ENCODE peak calls at places on chromosome 20, in ten cellular contexts. One of them, this sample, is unnamed.

GRCh38 chr20:15708984-15709598 is 864.2 kb downstream of the KIF16B start:
- DNase-seq in brain microvascular endothelial cell: no peak
- DNase-seq in HCT116: no peak
- DNase-seq in breast epithelium: no peak
- DNase-seq in AG09309: no peak
- DNase-seq in uterus: no peak
- DNase-seq in endothelial cell: peak
- DNase-seq in esophagus squamous epithelium: no peak
- DNase-seq in MM.1S: peak
- DNase-seq in cardiac muscle cell: peak
- DNase-seq in this sample: peak

GRCh38 chr20:13336308-13337089 is 115.4 kb downstream of the ISM1 start:
- DNase-seq in brain microvascular endothelial cell: no peak
- DNase-seq in HCT116: no peak
- DNase-seq in MM.1S: no peak
- DNase-seq in uterus: no peak
- DNase-seq in esophagus squamous epithelium: no peak
- DNase-seq in cardiac muscle cell: no peak
- DNase-seq in endothelial cell: no peak
- DNase-seq in breast epithelium: no peak
- DNase-seq in AG09309: peak
- DNase-seq in this sample: no peak

GRCh38 chr20:62320581-62321354 is 18.0 kb downstream of the ADRM1 start:
- DNase-seq in HCT116: peak
- DNase-seq in endothelial cell: no peak
- DNase-seq in uterus: no peak
- DNase-seq in brain microvascular endothelial cell: no peak
- DNase-seq in MM.1S: no peak
- DNase-seq in cardiac muscle cell: no peak
- DNase-seq in AG09309: no peak
- DNase-seq in breast epithelium: no peak
- DNase-seq in esophagus squamous epithelium: no peak
- DNase-seq in this sample: no peak

GRCh38 chr20:33837096-33837830 is 26.1 kb downstream of the CHMP4B start:
- DNase-seq in MM.1S: peak
- DNase-seq in uterus: no peak
- DNase-seq in cardiac muscle cell: no peak
- DNase-seq in HCT116: no peak
- DNase-seq in AG09309: no peak
- DNase-seq in esophagus squamous epithelium: no peak
- DNase-seq in brain microvascular endothelial cell: no peak
- DNase-seq in endothelial cell: no peak
- DNase-seq in breast epithelium: no peak
- DNase-seq in this sample: no peak

GRCh38 chr20:24018796-24019195 is 30.2 kb upstream of the GGTLC1 start:
- DNase-seq in endothelial cell: no peak
- DNase-seq in AG09309: no peak
- DNase-seq in breast epithelium: no peak
- DNase-seq in esophagus squamous epithelium: no peak
- DNase-seq in brain microvascular endothelial cell: no peak
- DNase-seq in cardiac muscle cell: no peak
- DNase-seq in uterus: no peak
- DNase-seq in MM.1S: no peak
- DNase-seq in HCT116: no peak
- DNase-seq in this sample: no peak

GRCh38 chr20:49913399-49914047 is 1.8 kb downstream of the SPATA2 start:
- DNase-seq in cardiac muscle cell: no peak
- DNase-seq in AG09309: no peak
- DNase-seq in breast epithelium: no peak
- DNase-seq in MM.1S: no peak
- DNase-seq in HCT116: no peak
- DNase-seq in endothelial cell: no peak
- DNase-seq in esophagus squamous epithelium: no peak
- DNase-seq in uterus: no peak
- DNase-seq in brain microvascular endothelial cell: no peak
- DNase-seq in this sample: no peak

GRCh38 chr20:41373851-41374567 is 7.4 kb upstream of the EMILIN3 start:
- DNase-seq in endothelial cell: no peak
- DNase-seq in uterus: no peak
- DNase-seq in breast epithelium: no peak
- DNase-seq in AG09309: no peak
- DNase-seq in cardiac muscle cell: no peak
- DNase-seq in HCT116: no peak
- DNase-seq in MM.1S: no peak
- DNase-seq in esophagus squamous epithelium: no peak
- DNase-seq in brain microvascular endothelial cell: no peak
- DNase-seq in this sample: no peak

GRCh38 chr20:33337119-33337518 is 54.1 kb downstream of the BPIFB1 start:
- DNase-seq in cardiac muscle cell: no peak
- DNase-seq in breast epithelium: no peak
- DNase-seq in HCT116: no peak
- DNase-seq in uterus: no peak
- DNase-seq in esophagus squamous epithelium: no peak
- DNase-seq in brain microvascular endothelial cell: no peak
- DNase-seq in MM.1S: no peak
- DNase-seq in endothelial cell: no peak
- DNase-seq in AG09309: no peak
- DNase-seq in this sample: no peak

GRCh38 chr20:4924032-4924431 is 77.3 kb downstream of the SLC23A2 start:
- DNase-seq in brain microvascular endothelial cell: no peak
- DNase-seq in uterus: no peak
- DNase-seq in AG09309: no peak
- DNase-seq in endothelial cell: no peak
- DNase-seq in esophagus squamous epithelium: no peak
- DNase-seq in MM.1S: no peak
- DNase-seq in cardiac muscle cell: no peak
- DNase-seq in HCT116: no peak
- DNase-seq in breast epithelium: no peak
- DNase-seq in this sample: no peak

GRCh38 chr20:4925842-4926530 is 75.3 kb downstream of the SLC23A2 start:
- DNase-seq in breast epithelium: peak
- DNase-seq in HCT116: no peak
- DNase-seq in cardiac muscle cell: no peak
- DNase-seq in uterus: peak
- DNase-seq in esophagus squamous epithelium: no peak
- DNase-seq in AG09309: no peak
- DNase-seq in endothelial cell: no peak
- DNase-seq in brain microvascular endothelial cell: peak
- DNase-seq in MM.1S: no peak
- DNase-seq in this sample: no peak

GRCh38 chr20:4922186-4922585 is 79.1 kb downstream of the SLC23A2 start:
- DNase-seq in uterus: no peak
- DNase-seq in brain microvascular endothelial cell: no peak
- DNase-seq in AG09309: no peak
- DNase-seq in endothelial cell: no peak
- DNase-seq in esophagus squamous epithelium: no peak
- DNase-seq in HCT116: no peak
- DNase-seq in breast epithelium: no peak
- DNase-seq in cardiac muscle cell: no peak
- DNase-seq in MM.1S: no peak
- DNase-seq in this sample: no peak

GRCh38 chr20:4929686-4930397 is 71.5 kb downstream of the SLC23A2 start:
- DNase-seq in brain microvascular endothelial cell: peak
- DNase-seq in breast epithelium: no peak
- DNase-seq in cardiac muscle cell: no peak
- DNase-seq in HCT116: no peak
- DNase-seq in endothelial cell: no peak
- DNase-seq in uterus: no peak
- DNase-seq in esophagus squamous epithelium: no peak
- DNase-seq in MM.1S: no peak
- DNase-seq in AG09309: no peak
- DNase-seq in this sample: peak

DNA sequence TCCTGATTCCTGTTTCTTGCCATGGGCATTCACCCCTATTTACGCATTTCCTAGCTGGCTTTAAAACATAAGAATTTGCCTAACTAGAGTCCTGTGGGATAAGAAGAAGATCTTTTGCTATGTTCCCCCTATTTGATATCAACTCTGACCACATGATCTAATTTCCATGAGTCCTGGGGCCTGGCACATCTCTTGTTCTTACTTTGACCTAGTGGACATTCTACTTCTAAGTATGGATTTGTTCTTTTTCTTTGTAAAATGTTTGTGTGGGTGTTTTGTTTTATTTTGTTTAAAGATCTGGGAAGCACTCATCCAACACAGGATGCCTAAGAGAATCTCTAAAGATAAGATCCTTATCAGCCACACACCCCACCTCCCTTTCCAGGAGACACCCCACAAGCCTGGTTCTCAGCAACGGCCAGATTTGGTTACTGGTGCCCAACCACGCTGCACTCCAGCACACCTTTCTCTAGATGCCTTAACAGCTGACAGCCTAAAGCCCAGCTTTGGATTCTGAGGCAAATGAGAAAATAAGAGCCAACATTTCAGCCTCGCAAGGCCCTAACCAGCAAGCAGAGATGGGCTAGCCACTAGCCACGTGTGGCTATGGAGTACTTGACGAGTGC is 74.7 kb downstream of the SLC23A2 start:
- DNase-seq in esophagus squamous epithelium: no peak
- DNase-seq in breast epithelium: no peak
- DNase-seq in cardiac muscle cell: no peak
- DNase-seq in uterus: no peak
- DNase-seq in endothelial cell: no peak
- DNase-seq in MM.1S: no peak
- DNase-seq in brain microvascular endothelial cell: no peak
- DNase-seq in HCT116: no peak
- DNase-seq in AG09309: no peak
- DNase-seq in this sample: no peak
- TF ChIP-seq CTCF in esophagus squamous epithelium: no peak
- TF ChIP-seq CTCF in breast epithelium: no peak
- TF ChIP-seq CTCF in cardiac muscle cell: no peak
- TF ChIP-seq CTCF in uterus: no peak
- TF ChIP-seq CTCF in endothelial cell: no peak
- TF ChIP-seq CTCF in MM.1S: no peak
- TF ChIP-seq CTCF in brain microvascular endothelial cell: no peak
- TF ChIP-seq CTCF in HCT116: no peak
- TF ChIP-seq CTCF in AG09309: no peak
- TF ChIP-seq CTCF in this sample: no peak

GRCh38 chr20:9172908-9173307 is 104.0 kb downstream of the PLCB4 start:
- DNase-seq in uterus: no peak
- DNase-seq in endothelial cell: no peak
- DNase-seq in cardiac muscle cell: peak
- DNase-seq in AG09309: no peak
- DNase-seq in HCT116: no peak
- DNase-seq in esophagus squamous epithelium: no peak
- DNase-seq in MM.1S: no peak
- DNase-seq in breast epithelium: no peak
- DNase-seq in brain microvascular endothelial cell: no peak
- DNase-seq in this sample: no peak
- TF ChIP-seq CTCF in uterus: no peak
- TF ChIP-seq CTCF in endothelial cell: no peak
- TF ChIP-seq CTCF in cardiac muscle cell: peak
- TF ChIP-seq CTCF in AG09309: peak
- TF ChIP-seq CTCF in HCT116: peak
- TF ChIP-seq CTCF in esophagus squamous epithelium: no peak
- TF ChIP-seq CTCF in MM.1S: no peak
- TF ChIP-seq CTCF in breast epithelium: no peak
- TF ChIP-seq CTCF in brain microvascular endothelial cell: peak
- TF ChIP-seq CTCF in this sample: peak

DNA sequence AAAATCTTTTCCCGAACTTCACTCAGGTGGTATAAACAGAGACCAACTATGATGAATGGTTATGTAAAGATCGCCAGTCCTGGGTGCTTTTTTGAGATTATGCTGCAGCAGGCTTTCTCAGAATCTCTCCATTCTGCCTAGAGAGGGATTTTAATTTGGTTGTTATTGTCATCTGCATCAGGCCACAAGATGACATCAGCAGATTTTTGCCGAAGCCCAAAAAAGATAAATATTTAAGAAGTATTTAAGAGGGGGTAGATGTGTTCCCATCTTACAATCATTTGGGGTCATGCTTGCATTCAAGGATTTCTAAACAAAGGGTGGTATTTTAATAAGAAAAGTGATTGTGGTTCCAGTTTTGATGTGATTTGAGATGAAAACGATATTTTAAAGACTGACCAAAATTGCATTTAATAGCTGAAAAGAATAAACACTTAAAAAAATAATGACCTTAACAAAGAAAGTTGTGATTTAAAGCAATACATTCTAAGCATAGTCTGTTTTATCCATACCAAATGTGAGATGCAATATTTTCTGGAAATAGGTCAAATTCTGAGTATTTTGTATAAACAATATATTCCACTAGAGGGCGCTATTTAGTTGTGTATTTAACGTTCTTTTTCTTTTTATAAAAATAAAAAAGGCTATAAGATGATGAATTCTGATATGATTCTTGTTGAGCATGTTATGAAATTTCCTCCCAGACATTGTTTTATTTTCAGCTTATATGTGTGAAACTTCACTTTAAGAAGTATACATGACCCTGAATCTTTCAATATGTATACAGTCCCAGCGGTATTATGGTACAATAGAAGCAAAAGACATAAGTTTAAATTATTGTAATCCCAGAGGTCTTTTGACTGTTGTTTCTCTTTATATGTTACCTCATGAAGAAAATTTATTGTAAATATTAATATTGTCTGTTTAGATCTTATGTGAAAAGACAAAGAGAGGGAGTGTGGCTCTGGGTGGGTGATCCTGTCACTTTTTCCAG is 51.0 kb upstream of the ZFP64 start:
- DNase-seq in endothelial cell: no peak
- DNase-seq in MM.1S: peak
- DNase-seq in esophagus squamous epithelium: no peak
- DNase-seq in AG09309: no peak
- DNase-seq in uterus: no peak
- DNase-seq in HCT116: no peak
- DNase-seq in breast epithelium: no peak
- DNase-seq in cardiac muscle cell: peak
- DNase-seq in brain microvascular endothelial cell: no peak
- DNase-seq in this sample: peak
- TF ChIP-seq CTCF in endothelial cell: peak
- TF ChIP-seq CTCF in MM.1S: peak
- TF ChIP-seq CTCF in esophagus squamous epithelium: peak
- TF ChIP-seq CTCF in AG09309: no peak
- TF ChIP-seq CTCF in uterus: peak
- TF ChIP-seq CTCF in HCT116: no peak
- TF ChIP-seq CTCF in breast epithelium: peak
- TF ChIP-seq CTCF in cardiac muscle cell: peak
- TF ChIP-seq CTCF in brain microvascular endothelial cell: peak
- TF ChIP-seq CTCF in this sample: peak

DNA sequence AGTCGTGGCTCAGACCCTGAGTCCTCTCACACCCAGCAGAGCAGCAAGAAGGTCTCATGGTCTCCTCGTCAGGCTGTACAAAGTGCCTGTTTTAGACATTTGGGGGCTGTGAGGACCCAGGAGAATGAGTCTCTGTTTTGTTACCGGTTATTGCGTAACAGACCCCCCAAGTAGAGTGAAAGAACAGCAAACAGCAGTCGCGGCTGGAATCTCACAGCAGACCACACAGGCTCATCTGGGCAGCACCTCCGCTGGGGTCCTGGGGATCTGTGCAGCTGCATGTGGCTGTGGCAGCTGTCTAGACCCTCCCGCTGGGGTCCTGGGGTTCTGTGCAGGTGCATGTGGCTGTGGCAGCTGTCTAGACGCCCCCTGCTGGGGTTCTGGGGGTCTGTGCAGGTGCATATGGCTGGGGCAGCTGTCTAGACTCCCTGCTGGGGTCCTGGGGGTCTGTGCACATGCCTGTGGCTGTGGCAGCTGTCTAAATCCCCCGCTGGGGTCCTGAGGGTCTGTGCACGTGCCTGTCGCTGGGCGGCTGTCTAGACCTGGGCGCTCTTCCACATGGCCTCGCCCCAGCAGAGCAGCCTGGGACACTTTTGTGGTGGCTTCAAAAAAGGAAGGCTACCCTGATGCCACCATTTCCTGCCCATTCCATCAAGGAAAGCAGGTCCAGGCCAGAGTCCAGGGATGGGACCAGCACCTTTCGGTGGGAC is 24.7 kb downstream of the ENTPD6 start:
- DNase-seq in cardiac muscle cell: peak
- DNase-seq in esophagus squamous epithelium: no peak
- DNase-seq in HCT116: no peak
- DNase-seq in AG09309: no peak
- DNase-seq in breast epithelium: no peak
- DNase-seq in brain microvascular endothelial cell: no peak
- DNase-seq in endothelial cell: no peak
- DNase-seq in uterus: peak
- DNase-seq in MM.1S: no peak
- DNase-seq in this sample: no peak
- TF ChIP-seq CTCF in cardiac muscle cell: peak
- TF ChIP-seq CTCF in esophagus squamous epithelium: no peak
- TF ChIP-seq CTCF in HCT116: peak
- TF ChIP-seq CTCF in AG09309: peak
- TF ChIP-seq CTCF in breast epithelium: no peak
- TF ChIP-seq CTCF in brain microvascular endothelial cell: peak
- TF ChIP-seq CTCF in endothelial cell: peak
- TF ChIP-seq CTCF in uterus: no peak
- TF ChIP-seq CTCF in MM.1S: peak
- TF ChIP-seq CTCF in this sample: peak

This sample was measured in GM10248.